ENCODE peak calls at places on chromosome 11, in ten cellular contexts. Q is heart left ventricle; V is PC-3; S is CD4-positive, CD25-positive, alpha-beta regulatory T cell; H is aorta; F is MM.1S; D is A549; M is psoas muscle; L is colonic mucosa; W is fibroblast of lung. E is an unnamed sample. For H3K9me3, the result is how much of the 10 kb centered on the place peaks cover.

GRCh38 chr11:112113539-112114457 is 27.1 kb downstream of the SDHD start:
- DNase-seq in Q (no peak), V (peak), S (no peak), H (no peak), F (peak), D (peak), M (no peak), L (no peak), W (peak), E (no peak)

GRCh38 chr11:4459470-4459869 is 10.4 kb downstream of the OR52K2 start:
- DNase-seq in Q (no peak), V (no peak), S (no peak), H (no peak), F (no peak), D (no peak), M (peak), L (peak), W (no peak), E (no peak)

GRCh38 chr11:96306933-96307747 is 35.9 kb downstream of the MAML2 start:
- DNase-seq in Q (no peak), V (peak), S (no peak), H (peak), F (no peak), D (peak), M (peak), L (peak), W (peak), E (peak)

GRCh38 chr11:45091563-45092392 is 54.7 kb upstream of the PRDM11 start:
- DNase-seq in Q (no peak), V (no peak), S (no peak), H (peak), F (no peak), D (no peak), M (no peak), L (no peak), W (peak), E (peak)

GRCh38 chr11:68978626-68978930 is 2.2 kb downstream of the MRGPRD start:
- DNase-seq in Q (no peak), V (no peak), S (no peak), H (no peak), F (no peak), D (no peak), M (no peak), L (no peak), W (no peak), E (no peak)

GRCh38 chr11:898540-899190 is 11.9 kb downstream of the CHID1 start:
- DNase-seq in Q (no peak), V (no peak), S (no peak), H (no peak), F (no peak), D (no peak), M (no peak), L (no peak), W (peak), E (no peak)

GRCh38 chr11:110077318-110077717 is 15.9 kb upstream of the ZC3H12C start:
- DNase-seq in Q (no peak), V (no peak), S (no peak), H (no peak), F (no peak), D (no peak), M (no peak), L (peak), W (no peak), E (no peak)

GRCh38 chr11:132047167-132047566 is 676.8 kb downstream of the NTM start:
- DNase-seq in Q (no peak), V (no peak), S (no peak), H (no peak), F (no peak), D (no peak), M (no peak), L (no peak), W (peak), E (no peak)

GRCh38 chr11:33785609-33786008 is 11.3 kb upstream of the FBXO3 start:
- DNase-seq in Q (no peak), V (no peak), S (no peak), H (no peak), F (no peak), D (no peak), M (no peak), L (no peak), W (no peak), E (no peak)

GRCh38 chr11:2793781-2794418 is 91.7 kb downstream of the CDKN1C start:
- DNase-seq in Q (peak), V (no peak), S (no peak), H (peak), F (no peak), D (no peak), M (peak), L (no peak), W (no peak), E (no peak)

GRCh38 chr11:88284306-88285057 is 53.1 kb downstream of the CTSC start:
- DNase-seq in Q (no peak), V (no peak), S (no peak), H (no peak), F (no peak), D (no peak), M (no peak), L (no peak), W (peak), E (no peak)

GRCh38 chr11:93476796-93477195 is 66.4 kb downstream of the SMCO4 start:
- DNase-seq in Q (no peak), V (peak), S (no peak), H (no peak), F (no peak), D (peak), M (no peak), L (no peak), W (peak), E (peak)

GRCh38 chr11:120336641-120337132 is 474 bp downstream of the ARHGEF12 start:
- DNase-seq in Q (peak), V (peak), S (no peak), H (peak), F (peak), D (peak), M (peak), L (peak), W (peak), E (peak)

GRCh38 chr11:120337133-120337895 is 1.1 kb downstream of the ARHGEF12 start:
- DNase-seq in Q (no peak), V (peak), S (no peak), H (peak), F (peak), D (no peak), M (peak), L (peak), W (peak), E (peak)

GRCh38 chr11:120339394-120339890 is 3.2 kb downstream of the ARHGEF12 start:
- DNase-seq in Q (no peak), V (peak), S (no peak), H (no peak), F (peak), D (no peak), M (no peak), L (peak), W (peak), E (no peak)

GRCh38 chr11:120335928-120336640 is at the start of gene ARHGEF12:
- DNase-seq in Q (peak), V (peak), S (peak), H (peak), F (peak), D (peak), M (peak), L (peak), W (peak), E (peak)

DNA sequence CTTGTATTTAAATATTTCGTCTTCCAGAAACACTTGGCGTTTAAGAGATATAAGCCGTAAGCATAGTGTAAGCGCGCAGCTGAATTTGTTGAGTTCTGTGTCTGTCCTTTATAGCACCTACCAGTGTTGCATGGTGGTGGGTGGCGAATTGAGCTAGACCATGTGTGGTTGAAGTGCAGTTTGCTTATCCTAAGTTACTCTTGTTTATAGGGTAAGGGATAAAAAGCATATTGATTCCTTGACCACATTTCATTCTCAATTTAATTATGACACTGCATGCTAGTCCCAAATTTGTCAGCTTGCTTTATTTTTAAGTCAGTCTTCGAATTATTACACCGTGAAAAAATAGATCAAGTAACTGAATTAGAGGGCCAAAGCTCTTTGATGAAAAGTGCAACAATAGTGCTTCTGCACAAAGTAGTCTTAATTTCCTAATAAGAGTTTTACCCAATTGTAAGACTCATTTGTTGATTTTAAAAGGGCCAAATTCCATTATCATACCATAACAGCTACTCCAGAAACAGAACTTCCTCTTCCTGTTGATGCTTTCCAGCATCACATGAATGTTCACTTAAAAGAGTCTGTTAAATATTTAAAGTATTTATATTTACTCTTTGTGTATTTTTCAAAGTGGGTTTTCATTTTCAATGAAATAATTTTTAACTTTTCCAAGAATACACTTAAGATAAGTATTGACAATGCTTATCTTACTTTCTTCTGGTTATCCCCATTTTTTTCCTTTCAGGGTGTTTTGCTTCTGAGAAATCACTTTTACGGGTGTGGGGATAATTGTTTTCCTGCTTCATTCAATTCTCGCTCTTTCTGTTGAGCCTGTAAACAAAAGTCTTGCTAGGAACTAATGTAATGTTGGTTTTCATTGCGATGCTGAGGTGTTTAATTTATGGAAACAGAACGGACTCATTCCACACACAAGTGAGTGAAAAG is 2.0 kb downstream of the ARHGEF12 start:
- DNase-seq in Q (no peak), V (peak), S (no peak), H (no peak), F (peak), D (no peak), M (no peak), L (no peak), W (peak), E (no peak)
- H3K4me3 ChIP-seq in Q (peak), V (peak), S (peak), H (peak), F (peak), D (peak), M (peak), L (peak), W (peak), E (peak)

GRCh38 chr11:70756341-70756740 is 358.0 kb downstream of the CTTN start:
- DNase-seq in Q (no peak), V (no peak), S (no peak), H (no peak), F (no peak), D (no peak), M (no peak), L (no peak), W (no peak), E (no peak)

GRCh38 chr11:70756756-70757155 is 358.4 kb downstream of the CTTN start:
- DNase-seq in Q (no peak), V (no peak), S (no peak), H (no peak), F (no peak), D (no peak), M (no peak), L (no peak), W (no peak), E (no peak)

GRCh38 chr11:70755410-70756158 is 357.3 kb downstream of the CTTN start:
- DNase-seq in Q (peak), V (peak), S (peak), H (peak), F (peak), D (peak), M (peak), L (peak), W (peak), E (peak)

GRCh38 chr11:70758206-70758605 is 359.9 kb downstream of the CTTN start:
- DNase-seq in Q (no peak), V (no peak), S (no peak), H (no peak), F (no peak), D (no peak), M (no peak), L (no peak), W (no peak), E (no peak)

DNA sequence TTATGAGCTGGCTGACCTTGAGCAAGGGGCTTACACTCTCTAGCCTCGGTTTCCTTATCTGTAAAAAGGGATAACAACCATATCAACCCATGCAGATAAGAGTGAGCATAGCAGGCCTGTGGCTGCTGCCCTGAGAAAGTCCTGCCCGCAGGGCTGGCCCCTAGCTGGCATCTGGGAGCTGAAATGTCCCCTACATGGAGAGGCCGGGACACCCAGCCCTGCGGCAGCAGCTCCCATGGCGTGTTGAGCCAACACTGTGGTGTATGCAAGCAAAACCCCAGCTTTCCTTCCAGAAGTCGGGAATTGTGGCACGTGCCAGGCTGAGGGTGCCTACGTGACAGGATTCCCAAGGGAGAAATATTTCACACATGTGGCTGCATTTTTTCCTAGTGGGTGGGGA is 358.9 kb downstream of the CTTN start:
- DNase-seq in Q (no peak), V (no peak), S (no peak), H (no peak), F (no peak), D (no peak), M (no peak), L (no peak), W (no peak), E (no peak)
- H3K9me3 ChIP-seq in Q (under half), V (under half), S (under half), H (under half), F (under half), D (under half), M (under half), L (under half), W (under half), E (under half)

GRCh38 chr11:85827768-85828639 is 17.1 kb upstream of the SYTL2 start:
- DNase-seq in Q (no peak), V (peak), S (no peak), H (no peak), F (peak), D (peak), M (no peak), L (no peak), W (peak), E (no peak)
- H3K4me3 ChIP-seq in Q (no peak), V (peak), S (no peak), H (no peak), F (no peak), D (peak), M (no peak), L (no peak), W (peak), E (no peak)

GRCh38 chr11:35978173-35978572 is 34.3 kb downstream of the LDLRAD3 start:
- DNase-seq in Q (no peak), V (no peak), S (no peak), H (no peak), F (no peak), D (no peak), M (no peak), L (no peak), W (no peak), E (no peak)

GRCh38 chr11:35978891-35979290 is 35.0 kb downstream of the LDLRAD3 start:
- DNase-seq in Q (no peak), V (no peak), S (no peak), H (no peak), F (no peak), D (no peak), M (no peak), L (no peak), W (no peak), E (no peak)

GRCh38 chr11:35976434-35976833 is 32.6 kb downstream of the LDLRAD3 start:
- DNase-seq in Q (no peak), V (no peak), S (no peak), H (no peak), F (no peak), D (no peak), M (no peak), L (no peak), W (no peak), E (no peak)

GRCh38 chr11:35971841-35972422 is 28.1 kb downstream of the LDLRAD3 start:
- DNase-seq in Q (no peak), V (no peak), S (no peak), H (no peak), F (no peak), D (no peak), M (no peak), L (no peak), W (no peak), E (no peak)

GRCh38 chr11:35974878-35975578 is 31.2 kb downstream of the LDLRAD3 start:
- DNase-seq in Q (no peak), V (no peak), S (no peak), H (no peak), F (no peak), D (no peak), M (no peak), L (no peak), W (no peak), E (no peak)
- H3K9me3 ChIP-seq in Q (under half), V (under half), S (under half), H (under half), F (under half), D (under half), M (under half), L (under half), W (under half), E (under half)

GRCh38 chr11:126371595-126371994 is 16.1 kb downstream of the ST3GAL4 start:
- DNase-seq in Q (no peak), V (no peak), S (no peak), H (no peak), F (no peak), D (no peak), M (no peak), L (no peak), W (no peak), E (no peak)
- H3K4me3 ChIP-seq in Q (no peak), V (no peak), S (no peak), H (no peak), F (no peak), D (no peak), M (no peak), L (no peak), W (no peak), E (no peak)

DNA sequence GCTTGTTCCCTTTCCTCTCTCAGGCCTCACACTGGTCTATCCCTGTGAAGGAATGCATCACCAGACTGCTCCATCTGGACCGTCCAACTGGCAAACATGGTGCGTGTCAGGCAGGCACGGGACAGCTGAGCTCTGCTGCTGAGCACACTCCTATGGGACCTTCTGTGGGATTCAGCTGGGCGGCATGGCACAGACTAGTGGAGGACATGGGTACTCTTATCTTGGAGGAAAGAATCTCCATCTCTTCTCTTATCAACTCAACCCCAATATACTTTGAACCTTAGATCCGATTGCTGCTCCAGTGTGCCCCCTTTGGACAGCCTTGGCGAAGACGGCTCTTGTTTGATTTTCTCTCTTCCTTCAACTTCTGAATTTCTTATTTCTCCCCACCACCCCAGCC is 593.6 kb downstream of the ETS1 start:
- DNase-seq in Q (no peak), V (no peak), S (no peak), H (no peak), F (no peak), D (peak), M (no peak), L (no peak), W (no peak), E (no peak)
- H3K9me3 ChIP-seq in Q (under half), V (under half), S (under half), H (under half), F (under half), D (under half), M (under half), L (under half), W (under half), E (under half)

DNA sequence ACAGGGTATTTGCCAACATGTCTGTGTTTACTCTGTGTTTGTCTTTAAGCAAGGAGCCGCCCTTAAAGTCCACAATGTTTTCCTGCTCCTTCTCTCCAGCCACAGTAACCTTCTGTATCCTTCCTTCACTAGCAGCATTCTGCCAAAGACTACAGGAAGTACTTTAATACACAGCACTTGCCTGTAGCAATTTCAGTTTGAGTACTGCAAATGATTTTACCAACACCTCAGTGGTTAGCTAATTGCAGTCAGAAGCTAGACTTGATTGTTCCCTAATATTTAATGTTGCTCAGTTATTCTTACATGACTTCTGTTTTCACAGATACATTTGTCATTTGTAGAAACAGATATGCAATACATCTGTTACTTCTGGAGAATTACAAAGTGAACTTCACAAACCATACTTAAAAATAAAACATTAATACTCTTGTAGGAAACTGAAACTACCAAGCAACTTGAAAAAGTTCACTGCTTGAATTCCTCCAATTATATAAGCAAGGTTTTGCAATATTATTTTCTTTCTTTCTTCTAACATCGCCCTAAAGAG is 69.1 kb downstream of the FCHSD2 start:
- DNase-seq in Q (no peak), V (peak), S (no peak), H (no peak), F (peak), D (peak), M (no peak), L (peak), W (peak), E (no peak)
- H3K4me3 ChIP-seq in Q (peak), V (peak), S (peak), H (peak), F (peak), D (peak), M (no peak), L (no peak), W (no peak), E (no peak)

GRCh38 chr11:48675945-48676344 is 187.4 kb downstream of the OR4A47 start:
- DNase-seq in Q (no peak), V (no peak), S (no peak), H (no peak), F (no peak), D (no peak), M (no peak), L (no peak), W (no peak), E (no peak)
- H3K9me3 ChIP-seq in Q (half or more), V (under half), S (under half), H (under half), F (under half), D (under half), M (under half), L (under half), W (under half), E (under half)

E was measured in MG63.